ENCODE peak calls at places on chromosomes 4 and X, in nine cellular contexts. R, M, W, U, V, I, K, H and G are unnamed samples. For H3K9me3, the result is how much of the 10 kb centered on the place peaks cover.

GRCh38 chr4:159655547-159655946 is 552.7 kb downstream of the RAPGEF2 start:
- DNase-seq in R (peak), M (no peak), W (peak), U (no peak), V (no peak), I (no peak), K (no peak), H (no peak), G (no peak)

GRCh38 chrX:13074297-13075262 is 30.2 kb upstream of the FAM9C start:
- DNase-seq in R (no peak), M (peak), W (no peak), U (no peak), V (no peak), I (no peak), K (no peak), H (peak), G (no peak)

GRCh38 chr4:139453371-139454110 is 380 bp upstream of the RAB33B start:
- DNase-seq in R (peak), M (peak), W (peak), U (peak), V (peak), I (peak), K (peak), H (peak), G (peak)

GRCh38 chr4:70778888-70779422 is 57.2 kb downstream of the RUFY3 start:
- DNase-seq in R (no peak), M (no peak), W (peak), U (no peak), V (no peak), I (peak), K (no peak), H (no peak), G (no peak)

GRCh38 chr4:106039796-106040195 is 144.5 kb downstream of the NPNT start:
- DNase-seq in R (no peak), M (no peak), W (no peak), U (no peak), V (no peak), I (no peak), K (no peak), H (no peak), G (no peak)

GRCh38 chr4:39255266-39255665 is 72.9 kb downstream of the WDR19 start:
- DNase-seq in R (no peak), M (no peak), W (peak), U (no peak), V (peak), I (no peak), K (peak), H (no peak), G (no peak)

GRCh38 chrX:768596-768995 is 138.0 kb downstream of the SHOX start:
- DNase-seq in R (no peak), M (no peak), W (no peak), U (no peak), V (no peak), I (no peak), K (no peak), H (no peak), G (no peak)

GRCh38 chr4:24659241-24659961 is 75.0 kb upstream of the DHX15 start:
- DNase-seq in R (no peak), M (no peak), W (peak), U (no peak), V (no peak), I (no peak), K (no peak), H (no peak), G (no peak)

GRCh38 chrX:68894142-68894512 is 65.3 kb downstream of the EFNB1 start:
- DNase-seq in R (no peak), M (peak), W (no peak), U (no peak), V (peak), I (no peak), K (no peak), H (no peak), G (peak)

GRCh38 chr4:185640809-185641675 is 105.7 kb upstream of the PDLIM3 start:
- DNase-seq in R (peak), M (peak), W (peak), U (no peak), V (no peak), I (peak), K (peak), H (peak), G (no peak)

GRCh38 chr4:83535520-83535944 is 376 bp upstream of the GPAT3 start:
- DNase-seq in R (peak), M (peak), W (peak), U (peak), V (peak), I (peak), K (peak), H (no peak), G (peak)

GRCh38 chrX:7170903-7171302 is 22.9 kb upstream of the PUDP start:
- DNase-seq in R (no peak), M (peak), W (no peak), U (no peak), V (no peak), I (no peak), K (peak), H (no peak), G (peak)

GRCh38 chr4:118757761-118758213 is 72.6 kb downstream of the METTL14 start:
- DNase-seq in R (no peak), M (no peak), W (no peak), U (no peak), V (no peak), I (no peak), K (peak), H (no peak), G (no peak)

GRCh38 chr4:33961751-33962150 is 2282.6 kb downstream of the ARAP2 start:
- DNase-seq in R (no peak), M (no peak), W (peak), U (no peak), V (no peak), I (no peak), K (no peak), H (no peak), G (no peak)

GRCh38 chrX:38656350-38656915 is 95.1 kb downstream of the TSPAN7 start:
- DNase-seq in R (no peak), M (no peak), W (no peak), U (no peak), V (no peak), I (no peak), K (no peak), H (no peak), G (no peak)

GRCh38 chr4:89829470-89830138 is 7.4 kb downstream of the SNCA start:
- DNase-seq in R (no peak), M (peak), W (peak), U (no peak), V (no peak), I (no peak), K (peak), H (peak), G (no peak)

GRCh38 chr4:76233967-76234678 is 17.4 kb upstream of the FAM47E start:
- DNase-seq in R (peak), M (no peak), W (no peak), U (no peak), V (no peak), I (no peak), K (no peak), H (no peak), G (no peak)

GRCh38 chr4:168995537-168996295 is 14.3 kb downstream of the CBR4 start:
- DNase-seq in R (no peak), M (no peak), W (no peak), U (no peak), V (peak), I (no peak), K (no peak), H (no peak), G (no peak)

GRCh38 chr4:69116645-69117321 is 20.5 kb downstream of the UGT2B7 start:
- DNase-seq in R (no peak), M (no peak), W (no peak), U (no peak), V (no peak), I (no peak), K (no peak), H (no peak), G (no peak)

GRCh38 chrX:24465524-24465850 is 401 bp downstream of the PDK3 start:
- DNase-seq in R (no peak), M (no peak), W (no peak), U (no peak), V (no peak), I (no peak), K (no peak), H (no peak), G (no peak)

GRCh38 chrX:52577464-52578173 is 60.8 kb upstream of the XAGE1B start:
- DNase-seq in R (no peak), M (no peak), W (no peak), U (no peak), V (no peak), I (no peak), K (no peak), H (no peak), G (no peak)

GRCh38 chr4:159757471-159757870 is 654.6 kb downstream of the RAPGEF2 start:
- DNase-seq in R (no peak), M (no peak), W (no peak), U (no peak), V (no peak), I (no peak), K (no peak), H (no peak), G (no peak)

GRCh38 chr4:57355066-57355465 is 244.9 kb upstream of the IGFBP7 start:
- DNase-seq in R (no peak), M (no peak), W (peak), U (no peak), V (no peak), I (no peak), K (no peak), H (no peak), G (no peak)

GRCh38 chr4:98557497-98557896 is 100.9 kb downstream of the TSPAN5 start:
- DNase-seq in R (peak), M (no peak), W (peak), U (no peak), V (no peak), I (no peak), K (no peak), H (no peak), G (peak)

DNA sequence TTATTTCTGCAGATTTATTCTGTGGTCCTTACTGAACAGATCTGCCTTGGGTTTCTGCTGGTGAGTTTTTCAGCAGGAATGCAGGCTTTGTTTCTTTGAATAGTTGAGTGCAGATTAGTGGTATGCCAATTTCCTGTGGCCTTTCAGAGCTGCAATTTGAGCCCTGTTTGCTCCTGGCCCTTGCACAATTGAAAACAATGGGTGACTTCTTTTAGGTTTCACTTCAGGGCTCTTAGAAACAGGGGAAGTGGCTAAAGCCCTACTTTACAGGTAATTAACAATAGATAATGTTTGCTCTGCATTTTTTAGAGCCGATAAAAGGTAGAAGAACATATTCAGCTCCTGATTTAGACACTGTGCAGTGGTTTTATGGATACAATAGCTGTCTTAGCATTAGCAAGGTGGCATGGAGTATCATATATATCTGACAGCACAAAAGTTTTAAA is 21.9 kb downstream of the SPRY1 start:
- DNase-seq in R (no peak), M (no peak), W (peak), U (peak), V (peak), I (peak), K (peak), H (no peak), G (peak)
- H3K4me3 ChIP-seq in R (peak), M (no peak), W (no peak), U (no peak), V (peak), I (no peak), K (peak), H (no peak), G (no peak)

GRCh38 chr4:4794421-4794820 is 65.0 kb upstream of the MSX1 start:
- DNase-seq in R (no peak), M (no peak), W (no peak), U (no peak), V (no peak), I (no peak), K (no peak), H (no peak), G (no peak)

GRCh38 chr4:4789462-4789861 is 70.0 kb upstream of the MSX1 start:
- DNase-seq in R (no peak), M (no peak), W (no peak), U (no peak), V (no peak), I (no peak), K (no peak), H (no peak), G (no peak)

GRCh38 chr4:4788573-4788972 is 70.9 kb upstream of the MSX1 start:
- DNase-seq in R (no peak), M (no peak), W (no peak), U (no peak), V (no peak), I (no peak), K (no peak), H (no peak), G (no peak)

GRCh38 chr4:4791299-4791798 is 68.1 kb upstream of the MSX1 start:
- DNase-seq in R (no peak), M (no peak), W (peak), U (no peak), V (no peak), I (no peak), K (no peak), H (no peak), G (peak)

GRCh38 chr4:4792516-4792915 is 66.9 kb upstream of the MSX1 start:
- DNase-seq in R (no peak), M (no peak), W (peak), U (no peak), V (no peak), I (peak), K (no peak), H (no peak), G (peak)
- H3K9me3 ChIP-seq in R (under half), M (under half), W (under half), U (under half), V (under half), I (under half), K (under half), H (under half), G (under half)

DNA sequence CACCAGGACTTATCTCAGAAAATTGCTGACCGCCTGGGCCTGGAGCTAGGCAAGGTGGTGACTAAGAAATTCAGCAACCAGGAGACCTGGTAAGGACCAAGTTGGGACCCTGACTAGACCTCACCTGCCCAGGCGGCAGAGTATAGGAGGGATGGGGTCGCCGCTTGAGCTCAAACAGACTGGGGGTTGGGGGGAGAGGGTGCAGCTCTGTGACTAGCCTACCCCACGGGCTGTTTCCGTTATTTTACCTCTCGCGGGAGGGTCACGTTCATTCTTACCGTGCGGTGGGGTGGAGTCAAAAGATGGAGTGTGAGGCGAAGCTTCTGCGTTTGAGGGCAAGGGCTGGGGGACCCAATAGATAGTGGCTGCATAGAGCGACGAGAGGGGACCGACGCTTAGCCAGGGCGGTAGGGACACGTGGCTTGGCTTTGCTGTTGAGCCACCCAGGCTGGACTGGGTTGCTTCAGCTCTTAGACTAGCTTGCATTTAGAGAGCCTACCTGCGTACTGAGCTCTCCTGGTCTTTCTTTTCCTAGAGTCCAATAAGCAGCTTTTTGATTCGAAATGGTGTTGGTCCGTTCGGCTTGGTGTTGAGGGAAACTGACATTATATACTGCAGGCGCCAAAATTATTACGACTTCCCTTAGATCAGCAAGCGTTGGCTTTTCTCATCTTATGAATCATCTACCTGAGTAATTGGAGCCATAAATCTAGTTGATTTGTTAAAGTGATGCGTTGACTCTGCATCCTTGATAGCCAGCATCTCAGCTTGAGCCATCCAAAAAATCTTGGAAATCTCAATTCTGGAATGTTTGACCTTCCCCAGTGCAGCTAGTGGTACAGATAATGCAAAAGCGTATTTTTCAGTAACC is 587 bp downstream of the PRPS1 start:
- DNase-seq in R (no peak), M (peak), W (peak), U (peak), V (peak), I (no peak), K (peak), H (peak), G (peak)
- H3K4me3 ChIP-seq in R (peak), M (peak), W (peak), U (no peak), V (peak), I (peak), K (peak), H (peak), G (peak)

GRCh38 chr4:182680196-182680771 is 236.9 kb downstream of the DCTD start:
- DNase-seq in R (no peak), M (no peak), W (peak), U (no peak), V (no peak), I (no peak), K (no peak), H (no peak), G (no peak)

GRCh38 chr4:182679531-182679930 is 237.7 kb downstream of the DCTD start:
- DNase-seq in R (no peak), M (no peak), W (no peak), U (no peak), V (no peak), I (no peak), K (no peak), H (no peak), G (no peak)

GRCh38 chr4:182683666-182684065 is 233.5 kb downstream of the DCTD start:
- DNase-seq in R (no peak), M (no peak), W (no peak), U (no peak), V (no peak), I (no peak), K (no peak), H (no peak), G (no peak)

GRCh38 chr4:182678590-182678989 is 238.6 kb downstream of the DCTD start:
- DNase-seq in R (no peak), M (no peak), W (no peak), U (no peak), V (no peak), I (no peak), K (no peak), H (no peak), G (no peak)
- H3K9me3 ChIP-seq in R (under half), M (under half), W (under half), U (under half), V (under half), I (under half), K (under half), H (under half), G (under half)

DNA sequence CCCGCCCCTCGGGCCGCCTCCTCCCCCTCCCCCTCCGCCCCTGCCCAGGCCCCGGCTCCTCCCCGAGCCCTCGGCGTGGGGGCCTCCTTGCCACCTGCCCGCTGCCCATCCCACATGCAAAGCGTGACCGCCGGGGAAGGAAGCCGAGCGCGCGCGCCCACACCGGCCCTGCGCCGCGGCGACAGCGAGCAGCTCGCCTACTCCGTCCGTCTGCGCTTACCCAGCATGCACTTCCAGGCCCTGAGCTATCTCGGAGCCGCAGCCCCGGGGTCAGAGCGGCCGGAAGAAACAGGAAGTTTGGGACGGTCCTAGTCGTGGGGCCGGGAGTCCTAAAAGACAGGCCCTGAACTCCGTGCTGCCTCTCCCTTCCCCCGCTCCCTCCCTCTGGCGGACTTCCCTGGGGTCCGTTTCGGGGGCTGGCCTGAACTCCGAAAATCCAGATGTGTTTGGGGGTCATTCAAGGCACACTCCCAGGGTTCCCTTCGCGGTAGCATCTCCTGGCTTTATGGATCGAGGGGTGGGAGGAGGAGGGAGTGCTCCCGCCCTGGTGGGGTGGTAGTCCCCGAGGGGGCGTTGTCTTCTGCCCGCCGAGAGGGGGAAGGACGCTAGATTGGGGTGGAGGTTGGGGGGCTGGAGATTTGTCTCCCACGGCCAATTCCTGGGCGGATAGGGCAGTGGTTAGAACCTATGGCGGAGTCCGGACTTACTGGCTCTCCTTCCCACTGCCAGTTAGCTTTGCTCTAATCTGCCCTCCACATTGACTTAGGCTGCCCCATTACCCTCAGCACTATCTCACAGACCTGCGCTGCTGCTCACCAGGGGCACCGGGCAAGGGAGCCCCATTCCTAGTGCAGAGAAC is 25.0 kb upstream of the BCORL1 start:
- DNase-seq in R (peak), M (no peak), W (peak), U (peak), V (peak), I (no peak), K (no peak), H (no peak), G (peak)
- H3K4me3 ChIP-seq in R (peak), M (peak), W (peak), U (no peak), V (peak), I (peak), K (no peak), H (peak), G (peak)

DNA sequence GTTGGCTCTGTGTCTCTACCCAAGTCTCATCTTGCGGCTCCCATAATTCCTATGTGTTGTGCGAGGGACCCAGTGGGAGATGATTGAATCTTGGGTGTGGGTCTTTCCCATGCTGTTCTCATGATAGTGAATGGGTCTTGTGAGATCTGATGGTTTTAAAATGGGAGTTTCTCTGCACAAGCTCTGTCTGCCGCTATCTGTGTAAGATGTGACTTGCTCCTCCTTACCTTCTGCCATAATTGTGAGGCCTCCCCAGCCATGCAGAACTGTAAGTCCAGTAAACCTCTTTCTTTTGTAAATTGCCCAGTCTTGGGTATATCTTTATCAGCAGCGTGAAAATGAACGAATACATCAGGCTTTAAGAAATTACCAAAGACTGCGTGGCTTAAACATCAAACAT is 31.2 kb downstream of the STIM2 start:
- DNase-seq in R (no peak), M (no peak), W (no peak), U (no peak), V (no peak), I (no peak), K (no peak), H (no peak), G (no peak)
- H3K9me3 ChIP-seq in R (under half), M (under half), W (under half), U (under half), V (under half), I (under half), K (under half), H (under half), G (under half)